ENCODE peak calls at places on chromosomes 11 and 22, in seven cellular contexts. E is A549; Z is pancreas; G is SK-N-SH; P is effector memory CD4-positive, alpha-beta T cell; D is Peyer's patch; Y is heart left ventricle. X is an unnamed sample.

GRCh38 chr11:37830532-37830931 is 1232.5 kb upstream of the RAG2 start:
- DNase-seq in E (no peak), Z (no peak), G (no peak), P (no peak), D (no peak), Y (no peak), X (no peak)

GRCh38 chr11:798093-798713 is at the start of gene SLC25A22:
- DNase-seq in E (peak), Z (peak), G (peak), P (peak), D (peak), Y (peak), X (peak)

GRCh38 chr11:36214976-36215687 is 74.1 kb downstream of the COMMD9 start:
- DNase-seq in E (no peak), Z (no peak), G (no peak), P (no peak), D (no peak), Y (no peak), X (peak)

GRCh38 chr11:120054016-120054752 is 83.7 kb downstream of the TRIM29 start:
- DNase-seq in E (no peak), Z (no peak), G (no peak), P (no peak), D (peak), Y (no peak), X (no peak)

GRCh38 chr22:30348837-30349236 is 7.9 kb downstream of the SF3A1 start:
- DNase-seq in E (no peak), Z (no peak), G (no peak), P (no peak), D (no peak), Y (no peak), X (no peak)

GRCh38 chr11:61912530-61912898 is 4.9 kb downstream of the RAB3IL1 start:
- DNase-seq in E (no peak), Z (no peak), G (peak), P (no peak), D (peak), Y (no peak), X (peak)

GRCh38 chr11:107017433-107018227 is 646 bp downstream of the GUCY1A2 start:
- DNase-seq in E (peak), Z (peak), G (peak), P (no peak), D (no peak), Y (peak), X (peak)

GRCh38 chr11:45528435-45528834 is 137.0 kb downstream of the CHST1 start:
- DNase-seq in E (no peak), Z (no peak), G (no peak), P (no peak), D (no peak), Y (no peak), X (no peak)

GRCh38 chr11:71563401-71563800 is 2.0 kb upstream of the KRTAP5-10 start:
- DNase-seq in E (peak), Z (no peak), G (peak), P (no peak), D (peak), Y (no peak), X (no peak)

GRCh38 chr11:97990162-97990920 is 1030.4 kb upstream of the CNTN5 start:
- DNase-seq in E (no peak), Z (no peak), G (no peak), P (no peak), D (no peak), Y (no peak), X (no peak)

GRCh38 chr22:26798433-26799065 is 141.2 kb downstream of the MIAT start:
- DNase-seq in E (no peak), Z (no peak), G (no peak), P (no peak), D (no peak), Y (no peak), X (no peak)

GRCh38 chr11:65524747-65525658 is at the start of gene SCYL1:
- DNase-seq in E (peak), Z (peak), G (peak), P (peak), D (peak), Y (peak), X (peak)

GRCh38 chr11:120079750-120080610 is 57.9 kb downstream of the TRIM29 start:
- DNase-seq in E (no peak), Z (peak), G (no peak), P (no peak), D (no peak), Y (peak), X (no peak)

GRCh38 chr11:57772562-57772961 is 11.0 kb downstream of the CTNND1 start:
- DNase-seq in E (no peak), Z (no peak), G (no peak), P (no peak), D (no peak), Y (no peak), X (no peak)

GRCh38 chr11:110735431-110736157 is 23.4 kb upstream of the ARHGAP20 start:
- DNase-seq in E (no peak), Z (no peak), G (no peak), P (no peak), D (no peak), Y (no peak), X (no peak)

GRCh38 chr11:14448229-14448628 is 51.4 kb downstream of the COPB1 start:
- DNase-seq in E (no peak), Z (no peak), G (no peak), P (no peak), D (no peak), Y (no peak), X (no peak)

GRCh38 chr11:57523419-57523818 is 7.1 kb downstream of the TIMM10 start:
- DNase-seq in E (no peak), Z (no peak), G (no peak), P (no peak), D (no peak), Y (no peak), X (no peak)

GRCh38 chr11:46260161-46260560 is 17.3 kb upstream of the CREB3L1 start:
- DNase-seq in E (no peak), Z (no peak), G (no peak), P (no peak), D (no peak), Y (no peak), X (no peak)

GRCh38 chr11:3949132-3949531 is 93.7 kb downstream of the STIM1 start:
- DNase-seq in E (no peak), Z (no peak), G (no peak), P (no peak), D (peak), Y (no peak), X (no peak)

GRCh38 chr11:15911377-15912044 is 444.8 kb downstream of the SOX6 start:
- DNase-seq in E (peak), Z (no peak), G (no peak), P (no peak), D (no peak), Y (peak), X (no peak)

GRCh38 chr11:120501440-120501839 is 10.1 kb upstream of the GRIK4 start:
- DNase-seq in E (no peak), Z (no peak), G (no peak), P (no peak), D (no peak), Y (no peak), X (no peak)

GRCh38 chr11:43614214-43614613 is 66.3 kb upstream of the HSD17B12 start:
- DNase-seq in E (no peak), Z (no peak), G (no peak), P (no peak), D (no peak), Y (no peak), X (no peak)

DNA sequence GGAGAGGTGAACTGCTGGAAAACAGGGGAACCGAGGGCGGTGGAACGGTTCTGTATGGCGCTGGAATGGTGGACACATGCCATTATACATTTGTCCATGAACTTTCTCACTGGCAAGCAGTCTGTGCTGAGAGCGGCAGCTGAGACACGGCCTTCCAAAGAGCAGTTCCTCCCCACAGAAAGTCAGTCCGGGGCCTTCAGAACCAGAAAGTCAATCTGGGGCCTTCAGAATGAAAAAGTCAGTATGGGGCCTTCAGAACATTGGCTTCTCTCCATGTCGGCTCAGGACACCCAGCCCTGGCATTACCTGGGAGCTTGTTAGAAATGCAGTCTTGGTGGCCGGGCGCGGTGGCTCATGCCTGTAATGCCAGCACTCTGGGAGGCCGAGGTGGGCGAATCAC is 8.8 kb downstream of the TXN2 start:
- DNase-seq in E (no peak), Z (no peak), G (no peak), P (no peak), D (no peak), Y (no peak), X (no peak)
- H3K27ac ChIP-seq in E (no peak), Z (no peak), G (no peak), P (no peak), D (peak), Y (no peak), X (no peak)

GRCh38 chr22:29000641-29001040 is 61.0 kb downstream of the C22orf31 start:
- DNase-seq in E (no peak), Z (no peak), G (no peak), P (no peak), D (no peak), Y (no peak), X (no peak)

GRCh38 chr22:28997342-28997741 is 64.3 kb downstream of the C22orf31 start:
- DNase-seq in E (no peak), Z (no peak), G (no peak), P (no peak), D (no peak), Y (no peak), X (no peak)

GRCh38 chr22:28998681-28999080 is 63.0 kb downstream of the C22orf31 start:
- DNase-seq in E (no peak), Z (no peak), G (no peak), P (no peak), D (no peak), Y (no peak), X (no peak)

GRCh38 chr22:29000225-29000556 is 61.4 kb downstream of the C22orf31 start:
- DNase-seq in E (no peak), Z (no peak), G (no peak), P (no peak), D (no peak), Y (no peak), X (no peak)

GRCh38 chr22:28999510-29000224 is 62.0 kb downstream of the C22orf31 start:
- DNase-seq in E (no peak), Z (no peak), G (no peak), P (no peak), D (no peak), Y (no peak), X (no peak)
- H3K27ac ChIP-seq in E (peak), Z (no peak), G (no peak), P (no peak), D (no peak), Y (no peak), X (no peak)

GRCh38 chr11:95717314-95717713 is 72.3 kb downstream of the FAM76B start:
- DNase-seq in E (no peak), Z (no peak), G (no peak), P (no peak), D (no peak), Y (no peak), X (no peak)
- H3K27ac ChIP-seq in E (no peak), Z (no peak), G (no peak), P (no peak), D (no peak), Y (no peak), X (no peak)

GRCh38 chr22:41216984-41217383 is 11.9 kb downstream of the L3MBTL2 start:
- DNase-seq in E (no peak), Z (no peak), G (no peak), P (no peak), D (no peak), Y (no peak), X (no peak)
- H3K27ac ChIP-seq in E (no peak), Z (no peak), G (no peak), P (no peak), D (peak), Y (peak), X (peak)

GRCh38 chr11:13256216-13256615 is 21.4 kb upstream of the BMAL1 start:
- DNase-seq in E (no peak), Z (no peak), G (no peak), P (no peak), D (no peak), Y (no peak), X (no peak)
- H3K27ac ChIP-seq in E (no peak), Z (no peak), G (peak), P (no peak), D (no peak), Y (no peak), X (no peak)

GRCh38 chr11:88301478-88302140 is 35.9 kb downstream of the CTSC start:
- DNase-seq in E (no peak), Z (no peak), G (no peak), P (no peak), D (no peak), Y (no peak), X (no peak)

GRCh38 chr11:88297320-88298263 is 39.9 kb downstream of the CTSC start:
- DNase-seq in E (no peak), Z (no peak), G (peak), P (no peak), D (no peak), Y (no peak), X (no peak)

GRCh38 chr11:88304352-88304751 is 33.2 kb downstream of the CTSC start:
- DNase-seq in E (no peak), Z (no peak), G (no peak), P (no peak), D (no peak), Y (no peak), X (no peak)

GRCh38 chr11:88303037-88303436 is 34.5 kb downstream of the CTSC start:
- DNase-seq in E (no peak), Z (no peak), G (no peak), P (no peak), D (no peak), Y (no peak), X (no peak)

DNA sequence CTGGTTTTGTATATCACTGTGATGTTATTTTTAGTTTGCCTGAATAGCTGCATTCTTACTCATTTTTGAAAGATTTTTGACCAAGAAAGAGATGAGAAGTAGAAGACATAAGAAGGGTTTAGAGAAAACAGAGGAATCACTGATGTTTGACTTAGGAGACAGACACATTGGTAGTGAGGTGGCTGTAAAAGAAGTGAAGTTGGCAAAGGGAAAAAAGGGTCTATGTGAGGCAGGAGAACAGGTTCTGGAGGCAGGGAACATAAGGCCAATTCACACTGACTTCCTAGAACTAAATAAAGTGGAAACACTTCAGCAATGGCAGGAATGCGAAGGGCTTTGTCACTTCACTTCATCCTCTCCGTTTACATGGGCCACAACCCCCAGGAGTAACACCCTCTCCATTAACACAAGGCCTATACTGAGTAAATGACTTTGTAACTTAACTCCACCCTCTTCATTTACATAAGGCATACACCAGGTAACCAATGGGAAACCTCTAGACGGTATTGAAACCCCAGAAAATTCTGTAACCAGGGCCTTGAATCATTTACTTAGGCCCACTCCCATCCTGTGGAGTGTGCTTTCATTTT is 36.6 kb downstream of the CTSC start:
- DNase-seq in E (no peak), Z (no peak), G (no peak), P (no peak), D (no peak), Y (no peak), X (no peak)
- H3K27ac ChIP-seq in E (no peak), Z (no peak), G (no peak), P (no peak), D (peak), Y (no peak), X (no peak)

X was measured in substantia nigra.